ENCODE peak calls at places on chromosomes 1 and 21, in nine cellular contexts. C is MV-4-11, A is Caki2, P is stomach, U is EL, Q is LoVo, Z is DMS153, W is NCI-H2227 treated with DMSO at 0.1 percent for 48 hours, X is GM13976. S is an unnamed sample.
A peak's percentile ranks its signal among the peaks of the same experiment; 100 is the strongest.

GRCh38 chr1:87951852-87952251 is 623.2 kb downstream of the LMO4 start:
- DNase-seq in C (no peak), A (peak; percentile 4), P (no peak), U (no peak), Q (no peak), Z (no peak), W (no peak), X (no peak), S (no peak)

GRCh38 chr1:40651138-40651857 is 14.2 kb downstream of the RIMS3 start:
- DNase-seq in C (no peak), A (no peak), P (peak; percentile 62), U (no peak), Q (peak; percentile 8), Z (no peak), W (no peak), X (no peak), S (no peak)

GRCh38 chr1:23008901-23009300 is 6.8 kb downstream of the TEX46 start:
- DNase-seq in C (no peak), A (no peak), P (no peak), U (no peak), Q (no peak), Z (no peak), W (no peak), X (no peak), S (no peak)

GRCh38 chr1:172286629-172287076 is 133.8 kb upstream of the C1orf105 start:
- DNase-seq in C (peak; percentile 97), A (no peak), P (no peak), U (peak; percentile 88), Q (no peak), Z (no peak), W (no peak), X (no peak), S (peak; percentile 28)

GRCh38 chr1:220198186-220199005 is 73.9 kb downstream of the RAB3GAP2 start:
- DNase-seq in C (no peak), A (no peak), P (no peak), U (peak; percentile 8), Q (no peak), Z (no peak), W (no peak), X (no peak), S (no peak)

GRCh38 chr1:183652107-183652506 is 1.0 kb downstream of the APOBEC4 start:
- DNase-seq in C (no peak), A (no peak), P (no peak), U (no peak), Q (no peak), Z (no peak), W (no peak), X (peak; percentile 42), S (no peak)

GRCh38 chr1:163166886-163167555 is 35.7 kb downstream of the RGS5 start:
- DNase-seq in C (peak; percentile 60), A (no peak), P (no peak), U (peak; percentile 40), Q (no peak), Z (no peak), W (no peak), X (no peak), S (no peak)

GRCh38 chr21:32687946-32688345 is 39.9 kb downstream of the SYNJ1 start:
- DNase-seq in C (peak; percentile 29), A (no peak), P (no peak), U (no peak), Q (no peak), Z (no peak), W (no peak), X (peak; percentile 26), S (no peak)

GRCh38 chr1:154479764-154480421 is 22.1 kb upstream of the TDRD10 start:
- DNase-seq in C (peak; percentile 72), A (peak; percentile 87), P (peak; percentile 61), U (peak; percentile 88), Q (peak; percentile 77), Z (peak; percentile 80), W (peak; percentile 90), X (peak; percentile 78), S (peak; percentile 79)

GRCh38 chr1:224697888-224698450 is 81.9 kb downstream of the CNIH3 start:
- DNase-seq in C (no peak), A (no peak), P (no peak), U (no peak), Q (no peak), Z (no peak), W (no peak), X (no peak), S (no peak)

GRCh38 chr1:93502561-93502960 is 54.6 kb downstream of the FNBP1L start:
- DNase-seq in C (no peak), A (no peak), P (no peak), U (no peak), Q (no peak), Z (no peak), W (no peak), X (no peak), S (no peak)

GRCh38 chr1:91505086-91505485 is 4.4 kb downstream of the CDC7 start:
- DNase-seq in C (no peak), A (no peak), P (no peak), U (no peak), Q (no peak), Z (no peak), W (no peak), X (no peak), S (no peak)

GRCh38 chr1:31579374-31579773 is 3.1 kb downstream of the TINAGL1 start:
- DNase-seq in C (no peak), A (peak; percentile 61), P (no peak), U (no peak), Q (no peak), Z (no peak), W (no peak), X (no peak), S (no peak)

GRCh38 chr1:102234753-102235359 is 238.1 kb upstream of the OLFM3 start:
- DNase-seq in C (no peak), A (no peak), P (no peak), U (no peak), Q (no peak), Z (no peak), W (no peak), X (no peak), S (no peak)

GRCh38 chr1:173195596-173196088 is 11.5 kb downstream of the TNFSF4 start:
- DNase-seq in C (no peak), A (no peak), P (no peak), U (no peak), Q (no peak), Z (no peak), W (no peak), X (peak; percentile 34), S (no peak)

GRCh38 chr21:17334478-17334877 is 178.4 kb upstream of the CXADR start:
- DNase-seq in C (no peak), A (no peak), P (no peak), U (no peak), Q (no peak), Z (no peak), W (no peak), X (no peak), S (no peak)

GRCh38 chr1:181094813-181095212 is 6.3 kb downstream of the IER5 start:
- DNase-seq in C (no peak), A (no peak), P (no peak), U (peak; percentile 97), Q (no peak), Z (no peak), W (no peak), X (no peak), S (peak; percentile 60)

GRCh38 chr1:53024117-53024516 is 37.9 kb upstream of the PODN start:
- DNase-seq in C (no peak), A (no peak), P (no peak), U (no peak), Q (no peak), Z (no peak), W (no peak), X (no peak), S (no peak)

GRCh38 chr1:32501865-32502264 is 37.0 kb downstream of the ZBTB8B start:
- DNase-seq in C (no peak), A (no peak), P (no peak), U (no peak), Q (no peak), Z (no peak), W (no peak), X (no peak), S (peak; percentile 58)

GRCh38 chr21:38533887-38534286 is 35.6 kb upstream of the ERG start:
- DNase-seq in C (no peak), A (no peak), P (no peak), U (no peak), Q (no peak), Z (no peak), W (no peak), X (no peak), S (no peak)

GRCh38 chr1:238677567-238677966 is 708.8 kb upstream of the CHRM3 start:
- DNase-seq in C (no peak), A (no peak), P (no peak), U (peak; percentile 65), Q (no peak), Z (no peak), W (no peak), X (no peak), S (no peak)

GRCh38 chr21:42374457-42374856 is 8.1 kb upstream of the TFF1 start:
- DNase-seq in C (no peak), A (no peak), P (no peak), U (no peak), Q (no peak), Z (no peak), W (no peak), X (no peak), S (no peak)

GRCh38 chr1:221169447-221169889 is 290.2 kb downstream of the HLX start:
- DNase-seq in C (no peak), A (peak; percentile 39), P (no peak), U (peak; percentile 53), Q (no peak), Z (no peak), W (no peak), X (no peak), S (no peak)

GRCh38 chr1:165324050-165324449 is 32.5 kb downstream of the LMX1A start:
- DNase-seq in C (no peak), A (no peak), P (no peak), U (no peak), Q (no peak), Z (no peak), W (no peak), X (no peak), S (no peak)

GRCh38 chr21:42382915-42383314 is 12.9 kb downstream of the TMPRSS3 start:
- DNase-seq in C (no peak), A (no peak), P (no peak), U (no peak), Q (no peak), Z (no peak), W (no peak), X (no peak), S (no peak)

GRCh38 chr1:33351281-33351660 is 30.4 kb upstream of the A3GALT2 start:
- DNase-seq in C (no peak), A (no peak), P (no peak), U (no peak), Q (no peak), Z (no peak), W (no peak), X (no peak), S (no peak)

GRCh38 chr21:44352253-44352860 is 1.1 kb upstream of the TRPM2 start:
- DNase-seq in C (peak; percentile 53), A (no peak), P (no peak), U (no peak), Q (no peak), Z (no peak), W (no peak), X (no peak), S (no peak)

GRCh38 chr1:200535605-200536004 is 84.9 kb downstream of the KIF14 start:
- DNase-seq in C (no peak), A (peak; percentile 40), P (peak; percentile 53), U (peak; percentile 25), Q (peak; percentile 52), Z (no peak), W (no peak), X (peak; percentile 32), S (peak; percentile 35)

GRCh38 chr1:119102051-119102450 is 38.4 kb downstream of the WARS2 start:
- DNase-seq in C (no peak), A (no peak), P (no peak), U (no peak), Q (no peak), Z (no peak), W (no peak), X (no peak), S (no peak)

GRCh38 chr1:200897188-200897710 is 2.5 kb downstream of the INAVA start:
- DNase-seq in C (no peak), A (no peak), P (no peak), U (no peak), Q (no peak), Z (no peak), W (no peak), X (peak; percentile 23), S (no peak)

GRCh38 chr1:33607444-33608005 is 135.1 kb downstream of the ZSCAN20 start:
- DNase-seq in C (no peak), A (no peak), P (no peak), U (no peak), Q (no peak), Z (no peak), W (no peak), X (no peak), S (no peak)